ENCODE peak calls at places on chromosomes 11 and 22, in four cellular contexts. J, W, B and C are unnamed samples.
A peak's percentile ranks its signal among the peaks of the same experiment; 100 is the strongest.

GRCh38 chr11:46472662-46472994 is 81.1 kb upstream of the CHRM4 start:
- DNase-seq in J (no peak), W (peak; percentile 35), B (no peak), C (no peak)

GRCh38 chr11:59216654-59217640 is 4.2 kb upstream of the MPEG1 start:
- DNase-seq in J (no peak), W (peak; percentile 26), B (no peak), C (no peak)

GRCh38 chr11:40987895-40988435 is 471.5 kb downstream of the LRRC4C start:
- DNase-seq in J (no peak), W (no peak), B (no peak), C (no peak)

GRCh38 chr11:113411536-113411935 is 24.0 kb downstream of the ANKK1 start:
- DNase-seq in J (no peak), W (no peak), B (no peak), C (no peak)

GRCh38 chr11:23112987-23113886 is 253.0 kb upstream of the CCDC179 start:
- DNase-seq in J (no peak), W (peak; percentile 80), B (peak; percentile 48), C (peak; percentile 21)

GRCh38 chr11:106076421-106076922 is 675 bp downstream of the KBTBD3 start:
- DNase-seq in J (no peak), W (peak; percentile 37), B (no peak), C (peak; percentile 6)

GRCh38 chr11:116882386-116882785 is 45.0 kb upstream of the APOA1 start:
- DNase-seq in J (peak; percentile 66), W (no peak), B (no peak), C (no peak)

GRCh38 chr11:9765320-9766101 is 101.6 kb downstream of the SWAP70 start:
- DNase-seq in J (peak; percentile 84), W (peak; percentile 27), B (peak; percentile 82), C (peak; percentile 75)

GRCh38 chr22:35631597-35631996 is 14.5 kb upstream of the MB start:
- DNase-seq in J (no peak), W (peak; percentile 75), B (peak; percentile 83), C (peak; percentile 43)

GRCh38 chr11:36186340-36186739 is 102.9 kb downstream of the COMMD9 start:
- DNase-seq in J (peak; percentile 59), W (no peak), B (no peak), C (no peak)

GRCh38 chr22:27452916-27453315 is 348.6 kb downstream of the MN1 start:
- DNase-seq in J (no peak), W (no peak), B (no peak), C (no peak)

GRCh38 chr11:68264244-68264643 is 7.5 kb downstream of the C11orf24 start:
- DNase-seq in J (no peak), W (no peak), B (peak; percentile 6), C (no peak)

GRCh38 chr11:1521382-1522080 is 35.0 kb upstream of the MOB2 start:
- DNase-seq in J (no peak), W (no peak), B (no peak), C (no peak)

GRCh38 chr22:30889268-30889995 is 79.1 kb downstream of the MORC2 start:
- DNase-seq in J (no peak), W (no peak), B (peak; percentile 20), C (no peak)

GRCh38 chr11:120332822-120333716 is 3.1 kb upstream of the ARHGEF12 start:
- DNase-seq in J (no peak), W (no peak), B (no peak), C (no peak)

GRCh38 chr22:44755956-44756361 is 3.6 kb downstream of the ARHGAP8 start:
- DNase-seq in J (no peak), W (peak; percentile 72), B (peak; percentile 57), C (no peak)

GRCh38 chr11:66882540-66882939 is 25.7 kb downstream of the LRFN4 start:
- DNase-seq in J (no peak), W (peak; percentile 53), B (no peak), C (no peak)

GRCh38 chr11:72037554-72038311 is 39.0 kb downstream of the IL18BP start:
- DNase-seq in J (no peak), W (no peak), B (no peak), C (no peak)

GRCh38 chr11:64103377-64103985 is 62.4 kb downstream of the MACROD1 start:
- DNase-seq in J (no peak), W (no peak), B (no peak), C (no peak)

GRCh38 chr22:41619979-41620645 is 731 bp downstream of the DESI1 start:
- DNase-seq in J (no peak), W (peak; percentile 59), B (peak; percentile 57), C (peak; percentile 58)

GRCh38 chr11:104668797-104669463 is 229.3 kb downstream of the CASP12 start:
- DNase-seq in J (peak; percentile 45), W (no peak), B (no peak), C (no peak)

GRCh38 chr22:32777997-32778396 is 23.5 kb upstream of the TIMP3 start:
- DNase-seq in J (no peak), W (no peak), B (no peak), C (no peak)

GRCh38 chr22:39254789-39255298 is 10.1 kb upstream of the PDGFB start:
- DNase-seq in J (no peak), W (no peak), B (no peak), C (no peak)

GRCh38 chr11:70680781-70681281 is 282.5 kb downstream of the CTTN start:
- DNase-seq in J (no peak), W (no peak), B (no peak), C (no peak)

GRCh38 chr11:12534549-12534948 is 139.7 kb upstream of the TEAD1 start:
- DNase-seq in J (no peak), W (no peak), B (no peak), C (no peak)

GRCh38 chr11:87604350-87604749 is 566.6 kb downstream of the TMEM135 start:
- DNase-seq in J (no peak), W (no peak), B (no peak), C (no peak)

GRCh38 chr22:38572065-38572464 is 2.1 kb upstream of the DMC1 start:
- DNase-seq in J (no peak), W (peak; percentile 52), B (no peak), C (peak; percentile 30)

GRCh38 chr11:1870721-1871466 is 18.0 kb downstream of the LSP1 start:
- DNase-seq in J (no peak), W (peak; percentile 76), B (no peak), C (peak; percentile 36)

GRCh38 chr11:126484266-126484665 is 128.8 kb downstream of the ST3GAL4 start:
- DNase-seq in J (peak; percentile 62), W (no peak), B (no peak), C (no peak)

GRCh38 chr11:126483796-126484195 is 128.3 kb downstream of the ST3GAL4 start:
- DNase-seq in J (no peak), W (no peak), B (no peak), C (no peak)

GRCh38 chr11:126485986-126486635 is 130.6 kb downstream of the ST3GAL4 start:
- DNase-seq in J (no peak), W (no peak), B (no peak), C (no peak)

GRCh38 chr11:126487711-126488110 is 132.2 kb downstream of the ST3GAL4 start:
- DNase-seq in J (no peak), W (no peak), B (no peak), C (no peak)

DNA sequence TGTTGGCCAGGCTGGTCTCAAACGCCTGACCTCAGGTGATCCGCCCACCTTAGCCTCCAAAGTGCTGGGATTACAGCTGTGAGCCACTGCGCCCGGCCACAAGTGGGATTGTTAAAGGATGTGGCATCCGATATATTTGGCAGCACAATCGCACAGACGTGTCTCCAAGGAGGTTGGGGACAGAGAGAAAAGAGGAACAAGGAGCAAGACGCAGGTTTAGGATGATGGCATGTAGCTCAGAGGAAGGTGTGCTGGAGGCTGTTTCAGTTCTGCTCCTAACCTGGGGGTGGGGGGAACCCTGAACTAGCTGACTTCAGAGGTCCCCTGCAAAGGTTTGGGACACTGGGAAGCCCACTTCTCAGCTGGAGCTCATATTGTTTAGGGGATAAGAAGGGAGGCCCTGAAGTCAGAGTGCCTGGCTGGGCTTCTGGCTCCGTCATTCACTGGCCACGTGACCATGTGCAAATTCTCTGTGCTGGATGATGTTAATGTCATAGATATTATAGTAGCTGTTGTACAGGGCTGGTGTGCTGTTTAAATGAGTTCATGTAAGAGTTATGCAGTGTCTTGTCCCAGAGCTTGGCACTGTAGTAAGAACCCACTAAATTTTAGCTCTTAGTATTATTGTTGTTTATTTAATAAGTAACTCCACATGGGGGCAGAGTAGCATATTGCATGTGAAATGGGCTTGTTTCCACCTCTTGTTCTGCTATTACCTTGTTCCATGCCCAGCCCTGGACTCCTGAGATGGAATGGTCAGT is 129.7 kb downstream of the ST3GAL4 start:
- DNase-seq in J (peak; percentile 20), W (no peak), B (no peak), C (no peak)
- TF ChIP-seq CTCF in J (peak; percentile 21), W (no peak), B (no peak), C (no peak)

GRCh38 chr11:27605422-27605821 is 94.8 kb downstream of the BDNF start:
- DNase-seq in J (no peak), W (no peak), B (no peak), C (no peak)
- TF ChIP-seq CTCF in J (no peak), W (no peak), B (no peak), C (no peak)

DNA sequence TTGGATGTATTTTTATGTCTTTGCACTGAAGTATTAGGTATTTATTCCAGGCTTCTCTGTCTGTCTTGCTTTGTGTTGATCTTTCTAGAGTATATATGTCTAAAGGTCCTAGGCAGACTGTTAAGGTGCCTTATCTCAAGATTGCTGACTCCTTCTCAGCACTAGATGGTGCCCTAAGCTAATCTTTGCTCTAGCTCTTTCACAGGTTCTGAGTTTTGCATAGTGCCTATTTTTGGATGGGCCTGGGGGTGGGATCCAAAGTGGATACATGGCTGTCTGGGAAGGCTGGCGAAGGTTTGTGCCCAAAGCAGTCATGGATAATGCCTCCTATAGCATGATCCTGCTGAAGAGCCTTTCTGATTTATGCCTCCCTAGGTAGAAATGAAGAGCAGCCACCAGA is 154.9 kb downstream of the TRPC6 start:
- DNase-seq in J (no peak), W (no peak), B (peak; percentile 43), C (no peak)
- TF ChIP-seq CTCF in J (peak; percentile 68), W (peak; percentile 54), B (peak; percentile 83), C (no peak)

GRCh38 chr11:103109818-103110388 is 677 bp downstream of the DYNC2H1 start:
- DNase-seq in J (no peak), W (peak; percentile 6), B (no peak), C (peak; percentile 19)

GRCh38 chr11:103110406-103110805 is 1.2 kb downstream of the DYNC2H1 start:
- DNase-seq in J (no peak), W (no peak), B (no peak), C (no peak)

GRCh38 chr11:103112364-103112763 is 3.1 kb downstream of the DYNC2H1 start:
- DNase-seq in J (no peak), W (no peak), B (no peak), C (no peak)

GRCh38 chr11:103111400-103111799 is 2.2 kb downstream of the DYNC2H1 start:
- DNase-seq in J (no peak), W (no peak), B (no peak), C (no peak)

DNA sequence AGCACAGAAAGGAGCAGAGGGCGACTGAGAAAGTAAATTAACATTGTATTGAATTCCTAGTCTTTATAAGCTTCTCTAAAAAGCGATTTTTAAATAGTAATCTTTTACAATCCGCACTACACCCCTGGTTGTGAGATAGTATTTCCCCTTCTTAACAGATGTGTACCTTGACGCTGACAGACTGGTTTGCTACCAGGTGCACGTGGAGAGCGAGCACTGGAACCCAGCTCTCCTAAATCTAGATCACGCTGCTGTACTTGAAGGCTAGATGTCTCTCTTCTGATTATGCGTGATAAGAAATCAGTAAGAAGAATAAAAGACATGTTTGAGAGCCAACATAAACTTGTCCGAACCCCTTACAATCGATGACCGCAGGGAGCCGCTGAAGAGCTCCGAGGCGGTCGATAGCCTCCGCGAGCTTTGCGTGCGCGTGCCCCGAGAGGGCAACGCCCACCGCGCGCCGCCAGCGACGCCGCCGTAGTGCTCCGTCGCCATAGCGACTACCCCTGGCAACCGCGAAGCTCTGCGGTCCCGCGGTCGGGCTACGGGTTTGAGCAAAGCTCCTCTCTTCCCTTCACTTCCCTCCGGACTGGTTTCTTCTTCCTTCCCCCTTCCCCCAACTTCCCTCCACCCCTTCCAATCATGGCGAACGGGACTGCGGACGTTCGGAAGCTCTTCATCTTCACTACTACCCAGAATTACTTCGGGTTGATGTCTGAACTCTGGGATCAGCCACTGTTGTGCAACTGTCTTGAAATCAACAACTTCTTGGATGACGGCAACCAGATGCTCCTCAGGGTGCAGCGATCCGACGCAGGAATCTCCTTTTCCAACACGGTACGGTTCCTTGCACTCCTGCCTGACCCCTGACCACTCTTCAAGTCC is at the start of gene DYNC2H1:
- DNase-seq in J (peak; percentile 59), W (peak; percentile 91), B (peak; percentile 94), C (peak; percentile 87)
- TF ChIP-seq CTCF in J (peak; percentile 49), W (peak; percentile 69), B (peak; percentile 63), C (peak; percentile 48)